ENCODE peak calls at places on chromosomes 7 and 10, in seven cellular contexts. B is hepatocyte, W is GM23248, E is MM.1S, L is neural progenitor cell, M is PC-3, Q is SK-N-SH. S is an unnamed sample.
A peak's percentile ranks its signal among the peaks of the same experiment; 100 is the strongest.

GRCh38 chr7:81029523-81029922 is 110.7 kb upstream of the SEMA3C start:
- DNase-seq in M (no peak), W (no peak), L (no peak), B (no peak), Q (peak; percentile 42), E (no peak), S (no peak)

GRCh38 chr7:105713488-105714465 is 132.5 kb upstream of the EFCAB10 start:
- DNase-seq in E (no peak), W (peak; percentile 59), L (no peak), M (peak; percentile 60), B (no peak), Q (no peak), S (no peak)

GRCh38 chr10:83371696-83372490 is 767.4 kb upstream of the GHITM start:
- DNase-seq in E (no peak), Q (no peak), L (no peak), B (no peak), M (no peak), W (no peak), S (no peak)

GRCh38 chr10:5355762-5356478 is 8.8 kb upstream of the UCN3 start:
- DNase-seq in E (no peak), Q (no peak), W (no peak), M (no peak), L (no peak), B (no peak), S (no peak)

GRCh38 chr7:94423865-94424264 is 29.2 kb downstream of the COL1A2 start:
- DNase-seq in M (peak; percentile 49), W (peak; percentile 90), B (no peak), Q (no peak), L (no peak), E (no peak), S (no peak)

GRCh38 chr7:142249918-142250317 is 7.9 kb downstream of the PRSS58 start:
- DNase-seq in B (no peak), W (no peak), E (no peak), Q (no peak), L (no peak), M (no peak), S (no peak)

GRCh38 chr7:82204694-82205093 is 238.9 kb downstream of the CACNA2D1 start:
- DNase-seq in Q (no peak), E (no peak), B (no peak), L (no peak), W (peak; percentile 76), M (peak; percentile 31), S (no peak)

GRCh38 chr10:71276873-71277272 is 42.2 kb upstream of the SLC29A3 start:
- DNase-seq in B (no peak), Q (peak; percentile 81), W (no peak), L (no peak), E (no peak), M (no peak), S (no peak)

GRCh38 chr7:72785166-72785955 is 42.6 kb downstream of the TYW1B start:
- DNase-seq in M (peak; percentile 6), E (no peak), L (no peak), W (peak; percentile 81), Q (no peak), B (no peak), S (no peak)

GRCh38 chr7:106062521-106062931 is 49.6 kb downstream of the SYPL1 start:
- DNase-seq in E (no peak), B (no peak), W (no peak), Q (no peak), M (peak; percentile 22), L (no peak), S (peak; percentile 78)

GRCh38 chr10:91551856-91552255 is 81.0 kb downstream of the PPP1R3C start:
- DNase-seq in E (no peak), Q (peak; percentile 55), M (peak; percentile 40), L (peak; percentile 86), W (peak; percentile 71), B (peak; percentile 69), S (no peak)

GRCh38 chr10:49139000-49139865 is 5.4 kb upstream of the FAM170B start:
- DNase-seq in E (no peak), W (peak; percentile 89), L (no peak), B (no peak), Q (no peak), M (peak; percentile 54), S (no peak)

GRCh38 chr10:12350167-12350872 is 973 bp downstream of the CAMK1D start:
- DNase-seq in M (peak; percentile 13), L (peak; percentile 70), B (peak; percentile 59), E (peak; percentile 81), W (peak; percentile 54), Q (peak; percentile 62), S (peak; percentile 57)

GRCh38 chr7:128705891-128706333 is 33.2 kb upstream of the CALU start:
- DNase-seq in M (peak; percentile 23), E (no peak), W (peak; percentile 62), Q (no peak), L (no peak), B (no peak), S (no peak)

GRCh38 chr7:105228555-105228954 is 160.2 kb downstream of the SRPK2 start:
- DNase-seq in L (peak; percentile 26), B (no peak), Q (no peak), E (no peak), W (no peak), M (no peak), S (no peak)

GRCh38 chr7:95365151-95365550 is 31.0 kb downstream of the PON3 start:
- DNase-seq in B (no peak), Q (no peak), L (no peak), M (peak; percentile 81), W (peak; percentile 36), E (no peak), S (no peak)

GRCh38 chr10:119396008-119396708 is 146.4 kb downstream of the RGS10 start:
- DNase-seq in W (no peak), Q (no peak), M (no peak), B (no peak), L (no peak), E (no peak), S (no peak)

GRCh38 chr7:6650521-6651011 is 13.4 kb downstream of the ZNF316 start:
- DNase-seq in E (no peak), B (no peak), W (no peak), L (no peak), Q (peak; percentile 36), M (no peak), S (no peak)

GRCh38 chr10:78301481-78301880 is 267.8 kb downstream of the RPS24 start:
- DNase-seq in B (no peak), E (no peak), W (no peak), L (no peak), Q (no peak), M (no peak), S (no peak)

GRCh38 chr10:75600833-75601232 is 169.4 kb downstream of the LRMDA start:
- DNase-seq in W (no peak), B (no peak), M (no peak), L (no peak), Q (no peak), E (no peak), S (no peak)

GRCh38 chr7:14579971-14580370 is 322.6 kb downstream of the DGKB start:
- DNase-seq in M (no peak), L (no peak), Q (no peak), W (no peak), B (no peak), E (peak; percentile 77), S (no peak)

GRCh38 chr7:39375047-39375873 is 190.9 kb upstream of the YAE1 start:
- DNase-seq in M (no peak), B (no peak), W (no peak), Q (no peak), L (no peak), E (no peak), S (no peak)

GRCh38 chr10:8042032-8042863 is 12.2 kb upstream of the GATA3 start:
- DNase-seq in B (no peak), L (peak; percentile 27), W (no peak), E (no peak), Q (no peak), M (no peak), S (no peak)

GRCh38 chr7:117470777-117471176 is 9.0 kb upstream of the CFTR start:
- DNase-seq in Q (no peak), E (peak; percentile 20), M (no peak), W (no peak), B (no peak), L (no peak), S (no peak)

GRCh38 chr10:18681366-18681765 is 22.1 kb downstream of the ARL5B start:
- DNase-seq in M (peak; percentile 14), W (peak; percentile 50), B (no peak), L (no peak), Q (no peak), E (no peak), S (no peak)

GRCh38 chr10:47024399-47025252 is 113.4 kb downstream of the PTPN20 start:
- DNase-seq in E (peak; percentile 71), W (peak; percentile 61), M (peak; percentile 70), L (peak; percentile 82), Q (peak; percentile 83), B (peak; percentile 81), S (peak; percentile 67)

GRCh38 chr7:6221340-6222319 is 50.8 kb downstream of the CYTH3 start:
- DNase-seq in W (peak; percentile 35), B (no peak), M (no peak), Q (no peak), E (no peak), L (no peak), S (no peak)

GRCh38 chr7:8201846-8202441 is 60.0 kb downstream of the ICA1 start:
- DNase-seq in M (no peak), B (no peak), L (no peak), W (no peak), E (no peak), Q (no peak), S (no peak)
- H3K4me1 ChIP-seq in M (no peaks in the 10 kb centered on the region), B (no peaks in the 10 kb centered on the region), L (peaks cover 9% of the 10 kb centered on the region), W (no peaks in the 10 kb centered on the region), E (peaks cover 7% of the 10 kb centered on the region), Q (no peaks in the 10 kb centered on the region), S (no peaks in the 10 kb centered on the region)

DNA sequence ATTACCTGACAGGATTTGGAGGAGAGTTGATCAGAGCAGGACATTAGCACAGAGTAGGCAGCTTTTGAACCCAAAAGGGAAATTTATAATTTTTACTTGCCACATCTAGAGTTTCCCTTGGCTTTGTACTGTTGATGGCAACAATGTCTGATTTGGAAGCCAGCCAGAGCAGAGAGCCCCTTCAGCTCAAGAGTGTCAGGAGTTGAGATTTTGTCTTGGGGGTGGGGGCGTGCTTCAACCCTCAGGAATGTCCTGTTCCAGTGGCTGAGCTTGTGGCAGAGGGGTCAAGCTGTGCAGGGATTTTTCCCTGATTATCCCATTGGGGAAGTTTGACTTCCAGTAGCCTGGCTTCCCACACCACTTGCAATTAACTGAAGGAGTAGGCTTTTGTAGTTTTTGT is 27.0 kb downstream of the SP4 start:
- DNase-seq in Q (no peak), L (no peak), W (no peak), M (no peak), B (no peak), E (no peak), S (no peak)
- H3K9me3 ChIP-seq in Q (peaks cover 20% of the 10 kb centered on the region), L (peaks cover 34% of the 10 kb centered on the region), W (no peaks in the 10 kb centered on the region), M (peaks cover 24% of the 10 kb centered on the region), B (peaks cover 8% of the 10 kb centered on the region), E (no peaks in the 10 kb centered on the region), S (peaks cover 44% of the 10 kb centered on the region)

GRCh38 chr7:41047192-41047591 is 655.7 kb downstream of the INHBA start:
- DNase-seq in B (no peak), Q (no peak), M (no peak), L (no peak), W (no peak), E (no peak), S (no peak)
- TF ChIP-seq EZH2phosphoT487 in B (no peak), Q (no peak), M (no peak), L (no peak), W (no peak), E (no peak), S (no peak)

GRCh38 chr10:88386878-88387773 is 196.0 kb downstream of the RNLS start:
- DNase-seq in M (no peak), B (peak; percentile 78), W (peak; percentile 60), L (peak; percentile 51), E (peak; percentile 79), Q (peak; percentile 48), S (peak; percentile 91)
- H3K4me1 ChIP-seq in M (no peaks in the 10 kb centered on the region), B (peaks cover 40% of the 10 kb centered on the region), W (peaks cover 10% of the 10 kb centered on the region), L (peaks cover 5% of the 10 kb centered on the region), E (peaks cover 82% of the 10 kb centered on the region), Q (peaks cover 9% of the 10 kb centered on the region), S (peaks cover 85% of the 10 kb centered on the region)

S was measured in OCI-LY7.